ENCODE peak calls at places on chromosomes 1 and 21, in ten cellular contexts. L, D, N, C, V, Z, H, I, X and K are unnamed samples.
A peak's percentile ranks its signal among the peaks of the same experiment; 100 is the strongest.

GRCh38 chr21:15210235-15210678 is 145.5 kb upstream of the NRIP1 start:
- DNase-seq in L (no peak), D (peak; percentile 29), N (no peak), C (no peak), V (no peak), Z (peak; percentile 63), H (no peak), I (no peak), X (no peak), K (no peak)

GRCh38 chr21:36323032-36323431 is 3.0 kb downstream of the MORC3 start:
- DNase-seq in L (no peak), D (no peak), N (no peak), C (no peak), V (no peak), Z (no peak), H (no peak), I (no peak), X (peak; percentile 20), K (no peak)

GRCh38 chr1:229341811-229342304 is 989 bp downstream of the CCSAP start:
- DNase-seq in L (no peak), D (no peak), N (peak; percentile 35), C (no peak), V (no peak), Z (no peak), H (peak; percentile 25), I (no peak), X (peak; percentile 24), K (no peak)

GRCh38 chr1:147892216-147892615 is 10.4 kb upstream of the GJA8 start:
- DNase-seq in L (no peak), D (peak; percentile 58), N (no peak), C (no peak), V (no peak), Z (no peak), H (no peak), I (no peak), X (no peak), K (no peak)

GRCh38 chr21:44024895-44025353 is 12.8 kb downstream of the TRAPPC10 start:
- DNase-seq in L (no peak), D (no peak), N (peak; percentile 50), C (no peak), V (no peak), Z (peak; percentile 73), H (peak; percentile 73), I (no peak), X (peak; percentile 67), K (peak; percentile 15)

GRCh38 chr1:198639581-198640235 is 868 bp downstream of the PTPRC start:
- DNase-seq in L (no peak), D (no peak), N (no peak), C (no peak), V (no peak), Z (no peak), H (no peak), I (no peak), X (no peak), K (no peak)

GRCh38 chr1:24329797-24330543 is 10.8 kb downstream of the GRHL3 start:
- DNase-seq in L (no peak), D (no peak), N (no peak), C (no peak), V (no peak), Z (no peak), H (peak; percentile 41), I (no peak), X (peak; percentile 86), K (no peak)

GRCh38 chr1:224635356-224635755 is 19.2 kb downstream of the CNIH3 start:
- DNase-seq in L (no peak), D (no peak), N (no peak), C (no peak), V (no peak), Z (no peak), H (peak; percentile 78), I (no peak), X (peak; percentile 87), K (no peak)

GRCh38 chr1:8429549-8430105 is 111.7 kb downstream of the SLC45A1 start:
- DNase-seq in L (no peak), D (no peak), N (no peak), C (no peak), V (no peak), Z (no peak), H (no peak), I (no peak), X (no peak), K (no peak)

GRCh38 chr1:224592636-224593579 is 23.2 kb upstream of the CNIH3 start:
- DNase-seq in L (no peak), D (no peak), N (no peak), C (peak; percentile 17), V (no peak), Z (no peak), H (peak; percentile 95), I (no peak), X (peak; percentile 88), K (no peak)

GRCh38 chr1:3431686-3432085 is 22.8 kb upstream of the ARHGEF16 start:
- DNase-seq in L (no peak), D (no peak), N (no peak), C (no peak), V (no peak), Z (peak; percentile 44), H (no peak), I (peak; percentile 16), X (no peak), K (no peak)

GRCh38 chr1:113652773-113653172 is 106.5 kb downstream of the PHTF1 start:
- DNase-seq in L (no peak), D (no peak), N (no peak), C (no peak), V (no peak), Z (no peak), H (peak; percentile 6), I (no peak), X (peak; percentile 33), K (no peak)

DNA sequence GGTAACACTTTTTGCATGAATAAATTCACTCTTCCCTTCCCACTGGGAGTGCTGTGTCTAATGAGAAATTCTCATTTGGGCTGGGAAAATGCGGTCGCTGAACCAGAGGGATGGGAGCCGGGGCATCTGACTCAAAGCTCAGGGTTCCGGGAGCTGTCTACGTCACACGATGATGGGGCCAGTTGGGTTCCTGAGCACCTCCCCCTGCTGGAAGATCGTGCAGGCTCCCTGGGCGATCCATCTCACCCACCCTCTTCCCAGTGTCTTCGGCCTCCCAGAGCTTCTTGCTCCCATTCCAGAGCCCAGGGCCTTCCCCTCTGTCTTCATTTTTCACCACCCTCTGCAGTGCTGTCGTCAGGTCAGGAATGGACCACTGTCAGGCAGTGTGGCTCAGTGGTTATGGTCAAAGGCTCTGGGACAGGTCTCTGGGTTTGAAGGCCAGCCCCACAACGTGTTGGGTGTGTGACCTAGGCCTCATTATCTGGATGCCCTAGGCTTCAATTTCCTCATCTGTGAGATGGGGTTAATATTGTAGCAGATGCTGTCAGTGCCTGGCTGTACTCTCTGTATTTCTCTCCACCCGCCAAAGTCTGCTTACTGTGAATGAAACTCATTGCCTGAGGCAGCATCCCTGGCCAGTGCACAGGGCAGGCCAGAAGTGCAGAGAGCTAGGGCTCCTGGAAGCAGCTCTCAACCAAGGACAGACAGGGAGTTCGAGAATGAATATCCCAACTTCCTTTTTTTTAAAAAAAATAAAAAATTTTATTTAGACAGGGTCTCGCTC is 31.8 kb downstream of the IGSF21 start:
- DNase-seq in L (no peak), D (peak; percentile 44), N (no peak), C (no peak), V (no peak), Z (no peak), H (no peak), I (no peak), X (no peak), K (no peak)
- TF ChIP-seq CTCF in L (no peak), D (peak; percentile 33), N (no peak), C (no peak), V (no peak), Z (no peak), H (no peak), I (no peak), X (no peak), K (no peak)

DNA sequence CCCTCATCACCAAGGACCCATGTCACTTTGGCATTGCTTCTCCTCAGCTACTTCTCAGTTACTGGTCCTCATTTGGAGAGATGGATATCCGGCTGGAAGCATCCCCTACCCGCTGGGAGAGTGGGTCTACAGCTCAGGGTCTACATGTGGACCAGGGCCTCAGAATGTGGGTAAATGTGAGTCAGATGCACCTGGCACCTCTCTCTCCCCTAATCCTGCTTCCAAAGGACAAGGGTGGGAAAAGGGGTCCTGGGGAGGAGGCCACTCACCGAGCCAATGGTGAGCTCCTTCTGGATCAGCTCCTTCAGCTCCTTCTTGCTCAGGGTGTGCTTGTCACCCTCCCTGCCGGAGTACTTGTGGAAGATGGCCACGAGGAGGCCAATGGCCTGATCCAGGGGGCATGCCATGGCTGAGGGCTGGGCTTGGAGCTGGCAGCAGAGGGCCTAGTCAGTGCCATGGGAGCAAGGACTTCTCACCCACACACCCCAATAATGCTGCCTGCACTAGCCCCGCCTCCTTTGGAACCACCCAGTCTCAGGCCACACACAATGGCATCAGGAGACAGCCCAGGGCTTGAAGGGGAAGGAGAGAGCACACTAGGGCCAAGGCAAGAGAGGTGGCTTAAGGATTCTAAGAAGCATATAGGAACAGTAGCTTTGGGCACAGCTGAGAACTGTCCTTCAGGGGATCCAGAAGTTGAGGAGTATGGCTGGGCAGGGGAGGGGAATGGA is 693 bp downstream of the S100A6 start:
- DNase-seq in L (no peak), D (no peak), N (peak; percentile 70), C (peak; percentile 39), V (no peak), Z (peak; percentile 78), H (peak; percentile 59), I (peak; percentile 85), X (no peak), K (no peak)
- TF ChIP-seq CTCF in L (no peak), D (no peak), N (no peak), C (no peak), V (no peak), Z (no peak), H (peak; percentile 32), I (no peak), X (no peak), K (no peak)

GRCh38 chr1:46996659-46997281 is 26.7 kb upstream of the CYP4X1 start:
- DNase-seq in L (no peak), D (no peak), N (no peak), C (no peak), V (no peak), Z (no peak), H (no peak), I (no peak), X (no peak), K (no peak)

GRCh38 chr1:47004004-47004403 is 19.5 kb upstream of the CYP4X1 start:
- DNase-seq in L (no peak), D (no peak), N (no peak), C (no peak), V (no peak), Z (no peak), H (no peak), I (no peak), X (no peak), K (no peak)

GRCh38 chr1:47002211-47002610 is 21.3 kb upstream of the CYP4X1 start:
- DNase-seq in L (no peak), D (no peak), N (no peak), C (no peak), V (no peak), Z (no peak), H (no peak), I (no peak), X (no peak), K (no peak)
- TF ChIP-seq CTCF in L (peak; percentile 26), D (peak; percentile 66), N (peak; percentile 18), C (no peak), V (no peak), Z (peak; percentile 19), H (peak; percentile 23), I (no peak), X (no peak), K (no peak)

GRCh38 chr1:30725450-30726095 is 2.2 kb upstream of the MATN1 start:
- DNase-seq in L (no peak), D (no peak), N (no peak), C (no peak), V (no peak), Z (no peak), H (no peak), I (no peak), X (no peak), K (no peak)
- TF ChIP-seq CTCF in L (no peak), D (no peak), N (no peak), C (no peak), V (no peak), Z (no peak), H (no peak), I (no peak), X (no peak), K (no peak)